ENCODE peak calls at places on chromosomes 11 and 22, in nine cellular contexts. One of them, this sample, is unnamed. For H3K27me3, the result is how much of the 10 kb centered on the place peaks cover.

GRCh38 chr22:31177420-31178162 is 17.6 kb downstream of the RNF185 start:
- DNase-seq in brain microvascular endothelial cell: peak
- DNase-seq in endodermal cell: no peak
- DNase-seq in astrocyte: peak
- DNase-seq in spleen: no peak
- DNase-seq in pancreas: no peak
- DNase-seq in thoracic aorta: peak
- DNase-seq in fibroblast of lung: peak
- DNase-seq in adrenal gland: no peak
- DNase-seq in this sample: peak

GRCh38 chr22:39627865-39628562 is 57.5 kb downstream of the CACNA1I start:
- DNase-seq in endodermal cell: no peak
- DNase-seq in brain microvascular endothelial cell: no peak
- DNase-seq in pancreas: no peak
- DNase-seq in spleen: no peak
- DNase-seq in thoracic aorta: no peak
- DNase-seq in fibroblast of lung: no peak
- DNase-seq in astrocyte: no peak
- DNase-seq in adrenal gland: no peak
- DNase-seq in this sample: no peak

GRCh38 chr11:125001073-125001764 is 47.2 kb downstream of the CCDC15 start:
- DNase-seq in thoracic aorta: no peak
- DNase-seq in spleen: no peak
- DNase-seq in fibroblast of lung: no peak
- DNase-seq in brain microvascular endothelial cell: no peak
- DNase-seq in adrenal gland: no peak
- DNase-seq in pancreas: no peak
- DNase-seq in endodermal cell: no peak
- DNase-seq in astrocyte: peak
- DNase-seq in this sample: peak

GRCh38 chr11:82750643-82751139 is 17.0 kb upstream of the FAM181B start:
- DNase-seq in astrocyte: no peak
- DNase-seq in spleen: no peak
- DNase-seq in fibroblast of lung: no peak
- DNase-seq in thoracic aorta: no peak
- DNase-seq in brain microvascular endothelial cell: no peak
- DNase-seq in pancreas: no peak
- DNase-seq in endodermal cell: peak
- DNase-seq in adrenal gland: no peak
- DNase-seq in this sample: no peak

GRCh38 chr11:44306469-44307244 is 3.3 kb downstream of the ALX4 start:
- DNase-seq in astrocyte: no peak
- DNase-seq in adrenal gland: no peak
- DNase-seq in spleen: no peak
- DNase-seq in fibroblast of lung: no peak
- DNase-seq in pancreas: no peak
- DNase-seq in thoracic aorta: no peak
- DNase-seq in endodermal cell: peak
- DNase-seq in brain microvascular endothelial cell: no peak
- DNase-seq in this sample: no peak

GRCh38 chr11:123381817-123382554 is 48.1 kb upstream of the GRAMD1B start:
- DNase-seq in fibroblast of lung: no peak
- DNase-seq in pancreas: no peak
- DNase-seq in thoracic aorta: no peak
- DNase-seq in adrenal gland: no peak
- DNase-seq in astrocyte: no peak
- DNase-seq in brain microvascular endothelial cell: no peak
- DNase-seq in spleen: no peak
- DNase-seq in endodermal cell: no peak
- DNase-seq in this sample: no peak

GRCh38 chr11:76609736-76610370 is 60.7 kb downstream of the LRRC32 start:
- DNase-seq in thoracic aorta: no peak
- DNase-seq in brain microvascular endothelial cell: no peak
- DNase-seq in endodermal cell: peak
- DNase-seq in spleen: no peak
- DNase-seq in adrenal gland: no peak
- DNase-seq in pancreas: no peak
- DNase-seq in astrocyte: peak
- DNase-seq in fibroblast of lung: no peak
- DNase-seq in this sample: no peak

GRCh38 chr11:7977251-7977917 is 9.8 kb upstream of the EIF3F start:
- DNase-seq in spleen: no peak
- DNase-seq in brain microvascular endothelial cell: peak
- DNase-seq in thoracic aorta: no peak
- DNase-seq in astrocyte: peak
- DNase-seq in endodermal cell: no peak
- DNase-seq in adrenal gland: no peak
- DNase-seq in fibroblast of lung: peak
- DNase-seq in pancreas: no peak
- DNase-seq in this sample: peak

GRCh38 chr11:120547871-120548681 is 36.5 kb downstream of the GRIK4 start:
- DNase-seq in spleen: peak
- DNase-seq in brain microvascular endothelial cell: peak
- DNase-seq in pancreas: peak
- DNase-seq in endodermal cell: no peak
- DNase-seq in adrenal gland: peak
- DNase-seq in astrocyte: peak
- DNase-seq in fibroblast of lung: peak
- DNase-seq in thoracic aorta: peak
- DNase-seq in this sample: peak

GRCh38 chr11:111730031-111730430 is 36.2 kb downstream of the PPP2R1B start:
- DNase-seq in brain microvascular endothelial cell: peak
- DNase-seq in fibroblast of lung: no peak
- DNase-seq in pancreas: no peak
- DNase-seq in astrocyte: peak
- DNase-seq in endodermal cell: no peak
- DNase-seq in spleen: no peak
- DNase-seq in adrenal gland: no peak
- DNase-seq in thoracic aorta: no peak
- DNase-seq in this sample: no peak

GRCh38 chr11:121723261-121723741 is 270.5 kb upstream of the SORL1-AS1 start:
- DNase-seq in brain microvascular endothelial cell: peak
- DNase-seq in pancreas: no peak
- DNase-seq in adrenal gland: no peak
- DNase-seq in astrocyte: peak
- DNase-seq in thoracic aorta: peak
- DNase-seq in spleen: no peak
- DNase-seq in endodermal cell: peak
- DNase-seq in fibroblast of lung: peak
- DNase-seq in this sample: no peak

GRCh38 chr11:12159351-12160099 is 49.1 kb downstream of the MICAL2 start:
- DNase-seq in adrenal gland: no peak
- DNase-seq in thoracic aorta: no peak
- DNase-seq in fibroblast of lung: peak
- DNase-seq in astrocyte: peak
- DNase-seq in brain microvascular endothelial cell: peak
- DNase-seq in pancreas: no peak
- DNase-seq in spleen: no peak
- DNase-seq in endodermal cell: peak
- DNase-seq in this sample: peak

GRCh38 chr22:36423461-36424404 is 36.0 kb upstream of the MYH9 start:
- DNase-seq in brain microvascular endothelial cell: peak
- DNase-seq in thoracic aorta: no peak
- DNase-seq in fibroblast of lung: peak
- DNase-seq in astrocyte: peak
- DNase-seq in spleen: peak
- DNase-seq in pancreas: no peak
- DNase-seq in adrenal gland: no peak
- DNase-seq in endodermal cell: no peak
- DNase-seq in this sample: no peak

GRCh38 chr11:134800826-134801225 is 388.8 kb upstream of the B3GAT1 start:
- DNase-seq in astrocyte: no peak
- DNase-seq in brain microvascular endothelial cell: no peak
- DNase-seq in fibroblast of lung: no peak
- DNase-seq in endodermal cell: no peak
- DNase-seq in adrenal gland: no peak
- DNase-seq in pancreas: no peak
- DNase-seq in thoracic aorta: no peak
- DNase-seq in spleen: no peak
- DNase-seq in this sample: no peak

GRCh38 chr11:118910309-118911112 is 15.2 kb downstream of the BCL9L start:
- DNase-seq in astrocyte: peak
- DNase-seq in spleen: peak
- DNase-seq in pancreas: peak
- DNase-seq in endodermal cell: peak
- DNase-seq in thoracic aorta: no peak
- DNase-seq in fibroblast of lung: peak
- DNase-seq in brain microvascular endothelial cell: peak
- DNase-seq in adrenal gland: peak
- DNase-seq in this sample: peak

GRCh38 chr11:95378789-95379188 is 147.8 kb upstream of the SESN3 start:
- DNase-seq in thoracic aorta: no peak
- DNase-seq in brain microvascular endothelial cell: no peak
- DNase-seq in spleen: no peak
- DNase-seq in fibroblast of lung: no peak
- DNase-seq in pancreas: no peak
- DNase-seq in endodermal cell: no peak
- DNase-seq in adrenal gland: no peak
- DNase-seq in astrocyte: no peak
- DNase-seq in this sample: no peak

GRCh38 chr22:43826142-43827093 is 14.3 kb upstream of the EFCAB6 start:
- DNase-seq in pancreas: no peak
- DNase-seq in endodermal cell: peak
- DNase-seq in brain microvascular endothelial cell: peak
- DNase-seq in thoracic aorta: no peak
- DNase-seq in adrenal gland: peak
- DNase-seq in astrocyte: peak
- DNase-seq in fibroblast of lung: peak
- DNase-seq in spleen: no peak
- DNase-seq in this sample: peak

GRCh38 chr22:18023509-18024275 is 669 bp downstream of the MICAL3 start:
- DNase-seq in astrocyte: peak
- DNase-seq in fibroblast of lung: peak
- DNase-seq in spleen: peak
- DNase-seq in endodermal cell: peak
- DNase-seq in thoracic aorta: peak
- DNase-seq in brain microvascular endothelial cell: no peak
- DNase-seq in adrenal gland: peak
- DNase-seq in pancreas: peak
- DNase-seq in this sample: peak

DNA sequence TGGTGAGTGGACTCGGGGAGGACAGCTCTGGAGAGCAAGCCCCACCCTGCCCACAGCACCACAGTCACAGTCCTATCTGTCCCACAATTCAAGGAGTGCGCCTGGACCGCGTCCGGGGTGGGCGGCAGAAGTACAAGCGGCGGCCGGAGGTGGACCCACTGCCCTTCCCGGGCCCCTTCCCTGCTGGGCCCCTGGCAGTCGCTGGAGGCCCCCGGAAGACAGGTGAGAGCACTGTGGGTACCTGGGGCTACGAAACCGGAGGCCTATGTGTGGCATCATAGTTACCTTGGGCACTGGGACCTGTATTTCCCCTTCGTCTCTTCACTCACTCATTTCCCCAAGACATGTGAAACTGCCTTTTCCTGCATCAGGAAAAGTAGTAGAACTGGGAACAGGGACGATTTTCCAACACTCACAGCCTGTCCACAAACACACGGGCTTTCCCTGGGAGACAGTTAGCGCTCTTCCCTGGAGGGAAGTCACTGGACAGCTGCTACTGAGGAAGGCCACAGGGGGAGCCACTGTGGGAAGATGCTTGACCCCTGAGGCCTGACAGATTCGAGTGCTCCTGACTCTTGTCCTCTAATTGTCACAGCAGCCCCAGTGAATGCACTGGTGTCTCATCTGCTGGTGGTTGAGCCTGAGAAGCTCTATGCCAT is 3.1 kb downstream of the TRMT112 start:
- DNase-seq in fibroblast of lung: no peak
- DNase-seq in spleen: no peak
- DNase-seq in adrenal gland: no peak
- DNase-seq in thoracic aorta: no peak
- DNase-seq in astrocyte: no peak
- DNase-seq in pancreas: no peak
- DNase-seq in brain microvascular endothelial cell: no peak
- DNase-seq in endodermal cell: no peak
- DNase-seq in this sample: no peak
- TF ChIP-seq CTCF in fibroblast of lung: peak
- TF ChIP-seq CTCF in spleen: no peak
- TF ChIP-seq CTCF in adrenal gland: no peak
- TF ChIP-seq CTCF in thoracic aorta: no peak
- TF ChIP-seq CTCF in astrocyte: no peak
- TF ChIP-seq CTCF in pancreas: no peak
- TF ChIP-seq CTCF in brain microvascular endothelial cell: peak
- TF ChIP-seq CTCF in endodermal cell: peak
- TF ChIP-seq CTCF in this sample: peak

GRCh38 chr11:65226103-65226442 is 35.7 kb upstream of the POLA2 start:
- DNase-seq in fibroblast of lung: no peak
- DNase-seq in thoracic aorta: no peak
- DNase-seq in brain microvascular endothelial cell: no peak
- DNase-seq in adrenal gland: no peak
- DNase-seq in pancreas: no peak
- DNase-seq in spleen: no peak
- DNase-seq in endodermal cell: no peak
- DNase-seq in astrocyte: no peak
- DNase-seq in this sample: no peak
- H3K4me3 ChIP-seq in fibroblast of lung: peak
- H3K4me3 ChIP-seq in thoracic aorta: peak
- H3K4me3 ChIP-seq in brain microvascular endothelial cell: peak
- H3K4me3 ChIP-seq in adrenal gland: no peak
- H3K4me3 ChIP-seq in pancreas: peak
- H3K4me3 ChIP-seq in spleen: peak
- H3K4me3 ChIP-seq in endodermal cell: peak
- H3K4me3 ChIP-seq in astrocyte: peak
- H3K4me3 ChIP-seq in this sample: peak

GRCh38 chr11:64472593-64473455 is 113.9 kb downstream of the RPS6KA4 start:
- DNase-seq in thoracic aorta: no peak
- DNase-seq in adrenal gland: no peak
- DNase-seq in fibroblast of lung: no peak
- DNase-seq in astrocyte: no peak
- DNase-seq in brain microvascular endothelial cell: no peak
- DNase-seq in pancreas: peak
- DNase-seq in endodermal cell: no peak
- DNase-seq in spleen: no peak
- DNase-seq in this sample: no peak
- H3K27me3 ChIP-seq in thoracic aorta: under half
- H3K27me3 ChIP-seq in adrenal gland: under half
- H3K27me3 ChIP-seq in fibroblast of lung: under half
- H3K27me3 ChIP-seq in astrocyte: under half
- H3K27me3 ChIP-seq in brain microvascular endothelial cell: under half
- H3K27me3 ChIP-seq in pancreas: under half
- H3K27me3 ChIP-seq in endodermal cell: under half
- H3K27me3 ChIP-seq in spleen: under half
- H3K27me3 ChIP-seq in this sample: under half

DNA sequence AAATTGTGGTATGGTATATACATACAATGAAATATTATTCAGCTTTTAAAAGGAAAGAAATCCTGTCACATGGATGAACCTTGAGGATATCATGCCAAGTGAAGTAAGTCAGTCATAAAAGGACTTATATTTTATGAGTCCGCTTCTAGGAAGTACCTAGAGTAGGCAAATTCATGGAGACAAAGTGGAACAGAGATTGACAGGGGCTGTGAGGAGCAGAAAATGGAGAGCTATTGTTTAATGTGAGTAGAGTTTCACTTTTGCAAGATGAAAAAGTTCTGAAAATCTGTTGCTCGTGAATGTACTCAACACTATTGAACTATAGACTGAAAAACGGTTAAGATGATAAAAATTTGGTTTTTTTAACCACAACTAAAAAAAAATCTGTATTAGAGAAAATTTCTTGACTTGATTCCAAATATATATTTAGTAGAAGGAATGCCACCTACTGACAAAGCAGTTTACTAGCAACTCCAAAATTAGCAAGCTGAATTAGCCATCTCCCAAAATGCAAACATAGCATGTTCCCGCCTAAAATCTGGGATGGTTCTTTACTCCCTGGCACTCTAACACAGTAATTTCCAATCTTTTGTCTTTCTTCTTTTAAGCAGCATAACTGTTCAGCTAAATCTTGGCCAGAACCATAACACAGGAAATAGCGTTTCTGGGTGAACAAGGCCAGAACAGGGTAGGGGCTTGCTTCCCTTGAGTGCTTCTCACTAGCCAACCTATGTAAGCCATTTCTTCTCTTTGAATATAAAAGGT is 1.5 kb downstream of the UFD1 start:
- DNase-seq in adrenal gland: no peak
- DNase-seq in pancreas: no peak
- DNase-seq in endodermal cell: no peak
- DNase-seq in fibroblast of lung: peak
- DNase-seq in brain microvascular endothelial cell: no peak
- DNase-seq in thoracic aorta: no peak
- DNase-seq in astrocyte: no peak
- DNase-seq in spleen: no peak
- DNase-seq in this sample: no peak
- TF ChIP-seq CTCF in adrenal gland: no peak
- TF ChIP-seq CTCF in pancreas: no peak
- TF ChIP-seq CTCF in endodermal cell: no peak
- TF ChIP-seq CTCF in fibroblast of lung: peak
- TF ChIP-seq CTCF in brain microvascular endothelial cell: no peak
- TF ChIP-seq CTCF in thoracic aorta: no peak
- TF ChIP-seq CTCF in astrocyte: peak
- TF ChIP-seq CTCF in spleen: no peak
- TF ChIP-seq CTCF in this sample: no peak